ENCODE peak calls at places on chromosomes 2 and 18, in five cellular contexts. One of them, this sample, is unnamed.

GRCh38 chr2:17518212-17519154 is at the start of gene RAD51AP2:
- DNase-seq in AG10803: peak
- DNase-seq in HCT116: peak
- DNase-seq in stomach: peak
- DNase-seq in right lobe of liver: peak
- DNase-seq in this sample: peak

GRCh38 chr2:187549951-187550555 is 4.2 kb downstream of the TFPI start:
- DNase-seq in AG10803: no peak
- DNase-seq in HCT116: no peak
- DNase-seq in stomach: no peak
- DNase-seq in right lobe of liver: no peak
- DNase-seq in this sample: no peak

GRCh38 chr2:217356795-217357194 is 496.9 kb upstream of the TNP1 start:
- DNase-seq in AG10803: peak
- DNase-seq in HCT116: no peak
- DNase-seq in stomach: no peak
- DNase-seq in right lobe of liver: no peak
- DNase-seq in this sample: no peak

GRCh38 chr2:20065885-20066602 is 14.6 kb upstream of the LAPTM4A start:
- DNase-seq in AG10803: peak
- DNase-seq in HCT116: no peak
- DNase-seq in stomach: peak
- DNase-seq in right lobe of liver: no peak
- DNase-seq in this sample: no peak

GRCh38 chr2:199940373-199940772 is 14.9 kb downstream of the TYW5 start:
- DNase-seq in AG10803: peak
- DNase-seq in HCT116: peak
- DNase-seq in stomach: no peak
- DNase-seq in right lobe of liver: no peak
- DNase-seq in this sample: no peak

GRCh38 chr18:35616664-35617423 is 35.3 kb downstream of the GALNT1 start:
- DNase-seq in AG10803: peak
- DNase-seq in HCT116: no peak
- DNase-seq in stomach: peak
- DNase-seq in right lobe of liver: peak
- DNase-seq in this sample: no peak

GRCh38 chr2:159921752-159922404 is 123.9 kb upstream of the CD302 start:
- DNase-seq in AG10803: peak
- DNase-seq in HCT116: peak
- DNase-seq in stomach: peak
- DNase-seq in right lobe of liver: peak
- DNase-seq in this sample: peak

GRCh38 chr18:50619833-50620232 is 59.9 kb downstream of the MAPK4 start:
- DNase-seq in AG10803: no peak
- DNase-seq in HCT116: no peak
- DNase-seq in stomach: no peak
- DNase-seq in right lobe of liver: no peak
- DNase-seq in this sample: no peak

GRCh38 chr2:108403494-108403893 is 25.7 kb downstream of the SULT1C4 start:
- DNase-seq in AG10803: peak
- DNase-seq in HCT116: no peak
- DNase-seq in stomach: no peak
- DNase-seq in right lobe of liver: no peak
- DNase-seq in this sample: no peak

GRCh38 chr18:55529581-55529980 is 58.4 kb downstream of the TCF4 start:
- DNase-seq in AG10803: no peak
- DNase-seq in HCT116: no peak
- DNase-seq in stomach: no peak
- DNase-seq in right lobe of liver: no peak
- DNase-seq in this sample: no peak

GRCh38 chr2:95016616-95017307 is 8.7 kb upstream of the MAL start:
- DNase-seq in AG10803: no peak
- DNase-seq in HCT116: no peak
- DNase-seq in stomach: no peak
- DNase-seq in right lobe of liver: no peak
- DNase-seq in this sample: no peak

GRCh38 chr18:55078289-55078916 is 119.1 kb upstream of the CCDC68 start:
- DNase-seq in AG10803: no peak
- DNase-seq in HCT116: no peak
- DNase-seq in stomach: no peak
- DNase-seq in right lobe of liver: no peak
- DNase-seq in this sample: no peak

GRCh38 chr2:85062565-85062964 is 70.6 kb upstream of the TCF7L1 start:
- DNase-seq in AG10803: peak
- DNase-seq in HCT116: no peak
- DNase-seq in stomach: no peak
- DNase-seq in right lobe of liver: no peak
- DNase-seq in this sample: no peak

GRCh38 chr2:205511221-205511620 is 171.1 kb upstream of the NRP2 start:
- DNase-seq in AG10803: peak
- DNase-seq in HCT116: no peak
- DNase-seq in stomach: no peak
- DNase-seq in right lobe of liver: no peak
- DNase-seq in this sample: no peak

GRCh38 chr2:204705243-204705971 is 160.1 kb downstream of the PARD3B start:
- DNase-seq in AG10803: no peak
- DNase-seq in HCT116: no peak
- DNase-seq in stomach: no peak
- DNase-seq in right lobe of liver: no peak
- DNase-seq in this sample: no peak

GRCh38 chr18:31400191-31400590 is 23.6 kb downstream of the DSG4 start:
- DNase-seq in AG10803: no peak
- DNase-seq in HCT116: no peak
- DNase-seq in stomach: no peak
- DNase-seq in right lobe of liver: no peak
- DNase-seq in this sample: no peak

GRCh38 chr2:152189622-152190495 is 14.3 kb upstream of the STAM2 start:
- DNase-seq in AG10803: peak
- DNase-seq in HCT116: peak
- DNase-seq in stomach: no peak
- DNase-seq in right lobe of liver: no peak
- DNase-seq in this sample: peak

GRCh38 chr2:213065583-213066444 is 85.6 kb downstream of the IKZF2 start:
- DNase-seq in AG10803: peak
- DNase-seq in HCT116: no peak
- DNase-seq in stomach: peak
- DNase-seq in right lobe of liver: peak
- DNase-seq in this sample: peak

GRCh38 chr2:130334026-130334425 is 8.7 kb upstream of the IMP4 start:
- DNase-seq in AG10803: no peak
- DNase-seq in HCT116: no peak
- DNase-seq in stomach: no peak
- DNase-seq in right lobe of liver: no peak
- DNase-seq in this sample: no peak

GRCh38 chr2:96553176-96553956 is 16.8 kb downstream of the ARID5A start:
- DNase-seq in AG10803: no peak
- DNase-seq in HCT116: no peak
- DNase-seq in stomach: no peak
- DNase-seq in right lobe of liver: no peak
- DNase-seq in this sample: no peak

This sample was measured in D341Med.